ENCODE peak calls at places on chromosomes 12 and 14, in eight cellular contexts. O, H, Q, W, N, Y, S and E are unnamed samples.

GRCh38 chr12:77842430-77842829 is 11.7 kb downstream of the NAV3 start:
- DNase-seq in O (no peak), H (no peak), Q (no peak), W (no peak), N (no peak), Y (no peak), S (no peak), E (no peak)

GRCh38 chr12:85825751-85826150 is 10.5 kb downstream of the RASSF9 start:
- DNase-seq in O (no peak), H (no peak), Q (no peak), W (no peak), N (no peak), Y (no peak), S (no peak), E (no peak)

GRCh38 chr14:30427846-30428245 is 131.1 kb upstream of the G2E3 start:
- DNase-seq in O (no peak), H (no peak), Q (no peak), W (no peak), N (no peak), Y (no peak), S (no peak), E (no peak)

GRCh38 chr14:96105089-96105920 is 66.1 kb downstream of the C14orf132 start:
- DNase-seq in O (no peak), H (no peak), Q (no peak), W (no peak), N (peak; percentile 83), Y (no peak), S (peak; percentile 75), E (no peak)

GRCh38 chr12:95908573-95908972 is 33.8 kb downstream of the CCDC38 start:
- DNase-seq in O (no peak), H (no peak), Q (no peak), W (no peak), N (no peak), Y (no peak), S (no peak), E (no peak)

GRCh38 chr12:113161415-113162016 is 12.0 kb downstream of the CFAP73 start:
- DNase-seq in O (no peak), H (peak; percentile 98), Q (no peak), W (peak; percentile 74), N (no peak), Y (peak; percentile 94), S (no peak), E (no peak)

GRCh38 chr12:104498211-104498801 is 41.6 kb downstream of the CHST11 start:
- DNase-seq in O (no peak), H (no peak), Q (no peak), W (peak; percentile 16), N (no peak), Y (no peak), S (no peak), E (no peak)

GRCh38 chr14:64400829-64401459 is 12.8 kb downstream of the MTHFD1 start:
- DNase-seq in O (no peak), H (no peak), Q (no peak), W (no peak), N (no peak), Y (no peak), S (no peak), E (no peak)

GRCh38 chr14:64005822-64006221 is 153.0 kb downstream of the SYNE2 start:
- DNase-seq in O (no peak), H (no peak), Q (no peak), W (no peak), N (no peak), Y (no peak), S (no peak), E (no peak)

DNA sequence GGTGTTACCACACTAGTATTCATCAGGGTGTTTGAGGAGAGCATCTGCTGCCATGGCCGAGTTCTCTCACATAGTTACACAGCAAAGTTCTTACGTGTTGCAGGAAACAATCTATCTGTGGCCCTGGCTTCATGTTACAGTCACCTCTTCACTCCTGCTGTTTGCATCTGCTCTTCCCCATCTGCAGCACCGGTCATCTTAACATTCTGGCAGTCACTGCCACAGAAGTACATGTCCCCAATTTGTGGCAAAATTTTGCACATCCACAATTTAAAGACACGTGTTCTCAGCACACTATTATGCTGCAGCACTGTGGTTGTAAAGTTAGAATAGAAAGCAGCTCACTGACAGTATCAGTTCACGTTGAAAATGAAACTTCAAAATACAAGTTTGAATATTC is 23.2 kb downstream of the MAPK1IP1L start:
- DNase-seq in O (peak; percentile 81), H (peak; percentile 18), Q (no peak), W (no peak), N (no peak), Y (no peak), S (no peak), E (no peak)
- TF ChIP-seq POLR2AphosphoS5 in O (peak; percentile 53), H (no peak), Q (no peak), W (no peak), N (no peak), Y (no peak), S (no peak), E (no peak)

GRCh38 chr14:72476657-72477499 is 417.0 kb downstream of the DPF3 start:
- DNase-seq in O (peak; percentile 100), H (peak; percentile 11), Q (peak; percentile 32), W (peak; percentile 76), N (no peak), Y (no peak), S (no peak), E (no peak)
- H3K4me3 ChIP-seq in O (peak overlapping the region; percentile 24), H (no peak overlapping the region), Q (no peak overlapping the region), W (peak overlapping the region; percentile 15), N (no peak overlapping the region), Y (no peak overlapping the region), S (no peak overlapping the region), E (no peak overlapping the region)

GRCh38 chr14:28196878-28197277 is 569.7 kb upstream of the FOXG1 start:
- DNase-seq in O (no peak), H (no peak), Q (no peak), W (no peak), N (no peak), Y (no peak), S (no peak), E (no peak)
- H3K4me1 ChIP-seq in O (no peaks in the 10 kb centered on the region), H (no peaks in the 10 kb centered on the region), Q (no peaks in the 10 kb centered on the region), W (no peaks in the 10 kb centered on the region), N (no peaks in the 10 kb centered on the region), Y (no peaks in the 10 kb centered on the region), S (no peaks in the 10 kb centered on the region), E (no peaks in the 10 kb centered on the region)

DNA sequence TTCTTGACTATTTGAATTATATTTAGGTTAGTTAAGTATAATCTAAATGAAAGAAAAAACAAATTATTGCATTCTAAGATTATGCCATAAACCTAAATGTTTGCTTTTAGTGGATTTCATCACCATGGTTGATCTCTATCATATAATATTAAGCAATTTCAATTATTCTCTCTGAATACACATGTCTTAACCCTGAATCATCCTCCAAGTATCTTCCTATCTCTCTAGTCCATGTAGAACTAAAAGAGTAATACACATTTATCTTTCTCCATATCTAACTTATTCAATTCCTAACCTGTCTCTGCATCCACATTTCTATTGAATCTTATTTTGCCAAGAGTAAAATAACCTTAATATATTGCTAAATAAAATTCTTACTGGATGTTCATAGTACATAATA is 59.6 kb downstream of the PPFIA2 start:
- DNase-seq in O (no peak), H (no peak), Q (no peak), W (no peak), N (no peak), Y (no peak), S (no peak), E (no peak)
- TF ChIP-seq POLR2AphosphoS5 in O (no peak), H (no peak), Q (no peak), W (no peak), N (no peak), Y (no peak), S (no peak), E (no peak)

DNA sequence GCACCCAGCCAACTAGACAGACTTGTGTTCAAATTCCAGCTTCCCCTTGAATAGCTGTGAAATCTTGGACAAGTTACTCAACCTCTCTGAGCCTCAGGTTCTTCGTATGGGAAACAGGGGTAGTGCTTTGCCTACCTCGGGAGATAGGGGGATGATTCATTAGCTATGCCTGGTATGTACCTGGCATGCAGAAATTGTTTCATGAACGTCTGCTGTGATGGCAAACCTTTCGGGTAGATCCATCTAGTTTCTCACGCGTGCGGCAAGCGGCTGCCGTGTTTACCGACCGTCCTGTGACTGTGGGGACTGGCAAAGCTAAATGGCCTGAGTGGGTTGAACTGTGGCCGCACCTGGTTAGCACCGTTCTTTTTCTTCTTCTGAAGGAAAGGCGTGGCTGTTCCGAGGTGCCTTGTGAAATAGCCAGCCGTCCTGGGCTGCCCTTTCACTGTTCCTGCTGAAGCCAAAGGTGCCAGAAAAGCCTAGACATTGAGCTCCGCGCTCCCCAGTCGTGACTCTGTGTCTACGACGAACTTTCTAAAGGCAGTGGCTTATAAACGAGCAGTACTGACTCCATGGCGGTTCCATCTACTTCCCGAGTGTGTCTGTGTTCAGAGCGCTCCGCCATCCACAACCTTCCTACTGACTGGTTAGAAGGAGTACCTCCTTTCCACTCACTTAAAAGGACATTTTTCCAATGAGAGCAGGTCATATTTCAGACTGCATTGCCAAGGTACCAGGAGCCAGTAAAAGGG is 40.7 kb upstream of the MED13L start:
- DNase-seq in O (no peak), H (no peak), Q (no peak), W (no peak), N (peak; percentile 75), Y (no peak), S (no peak), E (no peak)
- H3K4me3 ChIP-seq in O (no peak overlapping the region), H (no peak overlapping the region), Q (no peak overlapping the region), W (no peak overlapping the region), N (peak overlapping the region; percentile 19), Y (no peak overlapping the region), S (peak overlapping the region; percentile 33), E (peak overlapping the region; percentile 18)

GRCh38 chr12:107492393-107493134 is 193.0 kb upstream of the PWP1 start:
- DNase-seq in O (no peak), H (no peak), Q (peak; percentile 70), W (no peak), N (peak; percentile 32), Y (no peak), S (no peak), E (peak; percentile 33)
- H3K4me1 ChIP-seq in O (peaks cover 11% of the 10 kb centered on the region), H (peaks cover 9% of the 10 kb centered on the region), Q (no peaks in the 10 kb centered on the region), W (no peaks in the 10 kb centered on the region), N (no peaks in the 10 kb centered on the region), Y (no peaks in the 10 kb centered on the region), S (peaks cover 4% of the 10 kb centered on the region), E (peaks cover 5% of the 10 kb centered on the region)

GRCh38 chr14:49584058-49584457 is 2.1 kb downstream of the RPS29 start:
- DNase-seq in O (no peak), H (no peak), Q (no peak), W (no peak), N (no peak), Y (no peak), S (no peak), E (no peak)
- TF ChIP-seq POLR2AphosphoS5 in O (peak; percentile 78), H (peak; percentile 23), Q (no peak), W (no peak), N (no peak), Y (no peak), S (no peak), E (no peak)

GRCh38 chr12:42130670-42131402 is 13.8 kb downstream of the GXYLT1 start:
- DNase-seq in O (no peak), H (no peak), Q (no peak), W (no peak), N (no peak), Y (no peak), S (no peak), E (no peak)
- H3K4me3 ChIP-seq in O (no peak overlapping the region), H (no peak overlapping the region), Q (no peak overlapping the region), W (no peak overlapping the region), N (no peak overlapping the region), Y (no peak overlapping the region), S (no peak overlapping the region), E (no peak overlapping the region)